ENCODE peak calls at places on chromosomes 4 and X, in eight cellular contexts. One of them, this sample, is unnamed.
A peak's percentile ranks its signal among the peaks of the same experiment; 100 is the strongest.

GRCh38 chr4:147325566-147325965 is 155.3 kb upstream of the EDNRA start:
- DNase-seq in spleen: no peak
- DNase-seq in breast epithelium: no peak
- DNase-seq in GM23338: no peak
- DNase-seq in right atrium auricular region: no peak
- DNase-seq in osteoblast: no peak
- DNase-seq in kidney epithelial cell: no peak
- DNase-seq in fibroblast of the aortic adventitia: peak; percentile 22
- DNase-seq in this sample: peak; percentile 46

GRCh38 chr4:26050671-26051070 is 136.7 kb downstream of the SMIM20 start:
- DNase-seq in spleen: peak; percentile 0
- DNase-seq in breast epithelium: no peak
- DNase-seq in GM23338: no peak
- DNase-seq in right atrium auricular region: no peak
- DNase-seq in osteoblast: no peak
- DNase-seq in kidney epithelial cell: no peak
- DNase-seq in fibroblast of the aortic adventitia: no peak
- DNase-seq in this sample: no peak

GRCh38 chrX:100969936-100970335 is 428 bp downstream of the ARL13A start:
- DNase-seq in spleen: no peak
- DNase-seq in breast epithelium: no peak
- DNase-seq in GM23338: no peak
- DNase-seq in right atrium auricular region: no peak
- DNase-seq in osteoblast: no peak
- DNase-seq in kidney epithelial cell: no peak
- DNase-seq in fibroblast of the aortic adventitia: no peak
- DNase-seq in this sample: no peak

GRCh38 chr4:929970-930625 is 2.0 kb downstream of the GAK start:
- DNase-seq in spleen: peak; percentile 44
- DNase-seq in breast epithelium: no peak
- DNase-seq in GM23338: no peak
- DNase-seq in right atrium auricular region: no peak
- DNase-seq in osteoblast: peak; percentile 81
- DNase-seq in kidney epithelial cell: no peak
- DNase-seq in fibroblast of the aortic adventitia: peak; percentile 12
- DNase-seq in this sample: peak; percentile 73

GRCh38 chrX:88621278-88621677 is 125.7 kb upstream of the CPXCR1 start:
- DNase-seq in spleen: no peak
- DNase-seq in breast epithelium: no peak
- DNase-seq in GM23338: no peak
- DNase-seq in right atrium auricular region: no peak
- DNase-seq in osteoblast: no peak
- DNase-seq in kidney epithelial cell: no peak
- DNase-seq in fibroblast of the aortic adventitia: no peak
- DNase-seq in this sample: no peak

GRCh38 chrX:133709486-133709885 is 275.9 kb downstream of the GPC3 start:
- DNase-seq in spleen: no peak
- DNase-seq in breast epithelium: no peak
- DNase-seq in GM23338: no peak
- DNase-seq in right atrium auricular region: no peak
- DNase-seq in osteoblast: no peak
- DNase-seq in kidney epithelial cell: no peak
- DNase-seq in fibroblast of the aortic adventitia: no peak
- DNase-seq in this sample: no peak

GRCh38 chrX:151754042-151754419 is 19.5 kb downstream of the CNGA2 start:
- DNase-seq in spleen: peak; percentile 61
- DNase-seq in breast epithelium: no peak
- DNase-seq in GM23338: no peak
- DNase-seq in right atrium auricular region: peak; percentile 47
- DNase-seq in osteoblast: peak; percentile 94
- DNase-seq in kidney epithelial cell: peak; percentile 10
- DNase-seq in fibroblast of the aortic adventitia: peak; percentile 70
- DNase-seq in this sample: peak; percentile 19

GRCh38 chrX:41733939-41734338 is 10.0 kb downstream of the GPR82 start:
- DNase-seq in spleen: no peak
- DNase-seq in breast epithelium: no peak
- DNase-seq in GM23338: no peak
- DNase-seq in right atrium auricular region: no peak
- DNase-seq in osteoblast: no peak
- DNase-seq in kidney epithelial cell: no peak
- DNase-seq in fibroblast of the aortic adventitia: no peak
- DNase-seq in this sample: no peak

GRCh38 chr4:136505020-136505419 is 1027.3 kb downstream of the PCDH18 start:
- DNase-seq in spleen: no peak
- DNase-seq in breast epithelium: no peak
- DNase-seq in GM23338: no peak
- DNase-seq in right atrium auricular region: no peak
- DNase-seq in osteoblast: no peak
- DNase-seq in kidney epithelial cell: peak; percentile 10
- DNase-seq in fibroblast of the aortic adventitia: no peak
- DNase-seq in this sample: no peak

GRCh38 chr4:150217192-150217591 is 138.9 kb downstream of the DCLK2 start:
- DNase-seq in spleen: no peak
- DNase-seq in breast epithelium: no peak
- DNase-seq in GM23338: peak; percentile 65
- DNase-seq in right atrium auricular region: no peak
- DNase-seq in osteoblast: peak; percentile 86
- DNase-seq in kidney epithelial cell: peak; percentile 52
- DNase-seq in fibroblast of the aortic adventitia: peak; percentile 94
- DNase-seq in this sample: peak; percentile 65

GRCh38 chr4:1337376-1337831 is 9.6 kb upstream of the UVSSA start:
- DNase-seq in spleen: peak; percentile 55
- DNase-seq in breast epithelium: no peak
- DNase-seq in GM23338: no peak
- DNase-seq in right atrium auricular region: no peak
- DNase-seq in osteoblast: no peak
- DNase-seq in kidney epithelial cell: no peak
- DNase-seq in fibroblast of the aortic adventitia: no peak
- DNase-seq in this sample: no peak

GRCh38 chr4:68891679-68892078 is 59.9 kb downstream of the UGT2A3 start:
- DNase-seq in spleen: no peak
- DNase-seq in breast epithelium: no peak
- DNase-seq in GM23338: no peak
- DNase-seq in right atrium auricular region: no peak
- DNase-seq in osteoblast: no peak
- DNase-seq in kidney epithelial cell: no peak
- DNase-seq in fibroblast of the aortic adventitia: peak; percentile 28
- DNase-seq in this sample: no peak

GRCh38 chr4:119040711-119041185 is 94.9 kb upstream of the MYOZ2 start:
- DNase-seq in spleen: no peak
- DNase-seq in breast epithelium: no peak
- DNase-seq in GM23338: peak; percentile 62
- DNase-seq in right atrium auricular region: no peak
- DNase-seq in osteoblast: no peak
- DNase-seq in kidney epithelial cell: peak; percentile 52
- DNase-seq in fibroblast of the aortic adventitia: peak; percentile 91
- DNase-seq in this sample: peak; percentile 86
- H3K4me3 ChIP-seq in spleen: no peak overlapping the region
- H3K4me3 ChIP-seq in breast epithelium: no peak overlapping the region
- H3K4me3 ChIP-seq in GM23338: no peak overlapping the region
- H3K4me3 ChIP-seq in right atrium auricular region: no peak overlapping the region
- H3K4me3 ChIP-seq in osteoblast: no peak overlapping the region
- H3K4me3 ChIP-seq in kidney epithelial cell: no peak overlapping the region
- H3K4me3 ChIP-seq in fibroblast of the aortic adventitia: no peak overlapping the region
- H3K4me3 ChIP-seq in this sample: no peak overlapping the region

GRCh38 chr4:88409206-88409605 is 30.6 kb downstream of the HERC6 start:
- DNase-seq in spleen: no peak
- DNase-seq in breast epithelium: no peak
- DNase-seq in GM23338: no peak
- DNase-seq in right atrium auricular region: no peak
- DNase-seq in osteoblast: peak; percentile 8
- DNase-seq in kidney epithelial cell: no peak
- DNase-seq in fibroblast of the aortic adventitia: no peak
- DNase-seq in this sample: no peak
- TF ChIP-seq CTCF in spleen: no peak
- TF ChIP-seq CTCF in breast epithelium: no peak
- TF ChIP-seq CTCF in GM23338: no peak
- TF ChIP-seq CTCF in right atrium auricular region: no peak
- TF ChIP-seq CTCF in osteoblast: no peak
- TF ChIP-seq CTCF in kidney epithelial cell: no peak
- TF ChIP-seq CTCF in fibroblast of the aortic adventitia: no peak
- TF ChIP-seq CTCF in this sample: no peak

GRCh38 chr4:93221771-93222170 is 606.8 kb upstream of the ATOH1 start:
- DNase-seq in spleen: no peak
- DNase-seq in breast epithelium: no peak
- DNase-seq in GM23338: no peak
- DNase-seq in right atrium auricular region: no peak
- DNase-seq in osteoblast: no peak
- DNase-seq in kidney epithelial cell: no peak
- DNase-seq in fibroblast of the aortic adventitia: no peak
- DNase-seq in this sample: no peak

GRCh38 chr4:93217423-93217822 is 611.1 kb upstream of the ATOH1 start:
- DNase-seq in spleen: no peak
- DNase-seq in breast epithelium: no peak
- DNase-seq in GM23338: peak; percentile 4
- DNase-seq in right atrium auricular region: no peak
- DNase-seq in osteoblast: no peak
- DNase-seq in kidney epithelial cell: no peak
- DNase-seq in fibroblast of the aortic adventitia: no peak
- DNase-seq in this sample: no peak
- H3K4me3 ChIP-seq in spleen: no peak overlapping the region
- H3K4me3 ChIP-seq in breast epithelium: no peak overlapping the region
- H3K4me3 ChIP-seq in GM23338: no peak overlapping the region
- H3K4me3 ChIP-seq in right atrium auricular region: no peak overlapping the region
- H3K4me3 ChIP-seq in osteoblast: no peak overlapping the region
- H3K4me3 ChIP-seq in kidney epithelial cell: no peak overlapping the region
- H3K4me3 ChIP-seq in fibroblast of the aortic adventitia: no peak overlapping the region
- H3K4me3 ChIP-seq in this sample: no peak overlapping the region

GRCh38 chrX:99305573-99305972 is 1104.5 kb downstream of the PCDH19 start:
- DNase-seq in spleen: no peak
- DNase-seq in breast epithelium: no peak
- DNase-seq in GM23338: no peak
- DNase-seq in right atrium auricular region: no peak
- DNase-seq in osteoblast: no peak
- DNase-seq in kidney epithelial cell: no peak
- DNase-seq in fibroblast of the aortic adventitia: no peak
- DNase-seq in this sample: no peak

DNA sequence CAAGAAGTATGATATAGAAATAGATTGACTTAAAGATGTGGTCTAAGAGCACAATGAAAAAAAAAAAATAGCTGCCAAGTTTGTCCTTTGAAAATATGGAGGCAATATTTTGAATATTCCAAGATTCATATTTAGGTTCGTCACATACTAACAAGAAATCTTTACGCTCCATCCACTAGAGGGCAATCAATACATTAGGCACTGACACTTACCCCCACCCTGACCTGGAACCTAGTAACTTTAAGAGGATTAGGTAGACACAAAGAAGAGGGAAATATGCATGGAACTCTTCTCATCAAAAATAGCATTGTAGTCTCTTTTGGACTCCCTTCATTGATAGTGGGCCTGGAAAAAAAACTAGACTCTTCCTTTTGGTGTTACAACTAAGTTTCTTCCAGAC is 1108.1 kb downstream of the PCDH19 start:
- DNase-seq in spleen: no peak
- DNase-seq in breast epithelium: no peak
- DNase-seq in GM23338: peak; percentile 49
- DNase-seq in right atrium auricular region: no peak
- DNase-seq in osteoblast: no peak
- DNase-seq in kidney epithelial cell: no peak
- DNase-seq in fibroblast of the aortic adventitia: no peak
- DNase-seq in this sample: no peak
- TF ChIP-seq CTCF in spleen: no peak
- TF ChIP-seq CTCF in breast epithelium: no peak
- TF ChIP-seq CTCF in GM23338: peak; percentile 68
- TF ChIP-seq CTCF in right atrium auricular region: no peak
- TF ChIP-seq CTCF in osteoblast: peak; percentile 20
- TF ChIP-seq CTCF in kidney epithelial cell: peak; percentile 22
- TF ChIP-seq CTCF in fibroblast of the aortic adventitia: no peak
- TF ChIP-seq CTCF in this sample: peak; percentile 10

GRCh38 chrX:71913156-71913950 is 2.7 kb downstream of the NHSL2 start:
- DNase-seq in spleen: no peak
- DNase-seq in breast epithelium: no peak
- DNase-seq in GM23338: no peak
- DNase-seq in right atrium auricular region: no peak
- DNase-seq in osteoblast: no peak
- DNase-seq in kidney epithelial cell: no peak
- DNase-seq in fibroblast of the aortic adventitia: no peak
- DNase-seq in this sample: no peak

GRCh38 chrX:71911023-71911730 is 532 bp downstream of the NHSL2 start:
- DNase-seq in spleen: no peak
- DNase-seq in breast epithelium: no peak
- DNase-seq in GM23338: peak; percentile 66
- DNase-seq in right atrium auricular region: no peak
- DNase-seq in osteoblast: no peak
- DNase-seq in kidney epithelial cell: no peak
- DNase-seq in fibroblast of the aortic adventitia: no peak
- DNase-seq in this sample: no peak

GRCh38 chrX:71912156-71912555 is 1.5 kb downstream of the NHSL2 start:
- DNase-seq in spleen: no peak
- DNase-seq in breast epithelium: no peak
- DNase-seq in GM23338: no peak
- DNase-seq in right atrium auricular region: no peak
- DNase-seq in osteoblast: no peak
- DNase-seq in kidney epithelial cell: no peak
- DNase-seq in fibroblast of the aortic adventitia: no peak
- DNase-seq in this sample: no peak

GRCh38 chrX:71910526-71911022 is at the start of gene NHSL2:
- DNase-seq in spleen: no peak
- DNase-seq in breast epithelium: no peak
- DNase-seq in GM23338: peak; percentile 55
- DNase-seq in right atrium auricular region: no peak
- DNase-seq in osteoblast: no peak
- DNase-seq in kidney epithelial cell: no peak
- DNase-seq in fibroblast of the aortic adventitia: no peak
- DNase-seq in this sample: no peak

DNA sequence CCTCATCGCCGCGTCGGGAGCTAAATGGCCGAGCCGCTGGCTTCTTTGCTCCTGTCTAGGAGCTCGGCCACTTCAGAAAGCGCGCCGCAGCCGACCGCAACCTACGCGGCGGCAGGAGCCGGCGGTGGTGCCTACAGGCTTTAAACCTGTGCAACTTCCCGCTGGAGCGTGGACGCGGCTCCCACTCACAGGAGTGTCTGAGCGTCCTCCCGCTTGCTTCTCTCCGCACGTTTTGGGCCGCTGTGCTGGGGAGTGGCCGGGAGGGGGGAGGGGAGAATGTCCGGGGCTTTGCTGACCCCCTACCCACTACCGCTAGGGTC is 1.0 kb downstream of the NHSL2 start:
- DNase-seq in spleen: no peak
- DNase-seq in breast epithelium: no peak
- DNase-seq in GM23338: peak; percentile 38
- DNase-seq in right atrium auricular region: no peak
- DNase-seq in osteoblast: peak; percentile 78
- DNase-seq in kidney epithelial cell: no peak
- DNase-seq in fibroblast of the aortic adventitia: no peak
- DNase-seq in this sample: no peak
- H3K4me3 ChIP-seq in spleen: peak overlapping the region; percentile 67
- H3K4me3 ChIP-seq in breast epithelium: peak overlapping the region; percentile 50
- H3K4me3 ChIP-seq in GM23338: peak overlapping the region; percentile 70
- H3K4me3 ChIP-seq in right atrium auricular region: peak overlapping the region; percentile 33
- H3K4me3 ChIP-seq in osteoblast: peak overlapping the region; percentile 62
- H3K4me3 ChIP-seq in kidney epithelial cell: peak overlapping the region; percentile 66
- H3K4me3 ChIP-seq in fibroblast of the aortic adventitia: peak overlapping the region; percentile 28
- H3K4me3 ChIP-seq in this sample: peak overlapping the region; percentile 50

GRCh38 chrX:56733459-56734046 is 4.5 kb downstream of the NBDY start:
- DNase-seq in spleen: no peak
- DNase-seq in breast epithelium: peak; percentile 47
- DNase-seq in GM23338: peak; percentile 73
- DNase-seq in right atrium auricular region: peak; percentile 71
- DNase-seq in osteoblast: peak; percentile 58
- DNase-seq in kidney epithelial cell: no peak
- DNase-seq in fibroblast of the aortic adventitia: peak; percentile 60
- DNase-seq in this sample: peak; percentile 51
- TF ChIP-seq CTCF in spleen: peak; percentile 72
- TF ChIP-seq CTCF in breast epithelium: no peak
- TF ChIP-seq CTCF in GM23338: peak; percentile 52
- TF ChIP-seq CTCF in right atrium auricular region: peak; percentile 84
- TF ChIP-seq CTCF in osteoblast: peak; percentile 66
- TF ChIP-seq CTCF in kidney epithelial cell: peak; percentile 58
- TF ChIP-seq CTCF in fibroblast of the aortic adventitia: peak; percentile 68
- TF ChIP-seq CTCF in this sample: peak; percentile 56